ENCODE peak calls at places on chromosomes 11 and 22, in five cellular contexts. W, X, U, I and G are unnamed samples.

GRCh38 chr11:933936-934335 is 8.3 kb downstream of the AP2A2 start:
- DNase-seq in U (no peak), I (no peak), X (no peak), W (no peak), G (no peak)

GRCh38 chr11:57546869-57547518 is 9.6 kb downstream of the SMTNL1 start:
- DNase-seq in X (peak), I (no peak), W (no peak), U (peak), G (no peak)

GRCh38 chr11:121012091-121012490 is 11.8 kb upstream of the TBCEL start:
- DNase-seq in W (no peak), X (no peak), I (no peak), U (no peak), G (no peak)

GRCh38 chr11:45273509-45273908 is 12.6 kb downstream of the SYT13 start:
- DNase-seq in U (no peak), I (no peak), X (no peak), W (no peak), G (no peak)

GRCh38 chr22:28560005-28560742 is 119.5 kb downstream of the TTC28 start:
- DNase-seq in I (no peak), U (peak), X (peak), W (no peak), G (no peak)

GRCh38 chr11:64835616-64836447 is 8.6 kb downstream of the CDC42BPG start:
- DNase-seq in W (no peak), U (no peak), X (no peak), I (no peak), G (no peak)

GRCh38 chr11:60870276-60870675 is 2.9 kb downstream of the ZP1 start:
- DNase-seq in I (no peak), W (no peak), X (no peak), U (no peak), G (no peak)

GRCh38 chr11:73404048-73404447 is 27.8 kb downstream of the RELT start:
- DNase-seq in W (no peak), I (peak), U (peak), X (peak), G (no peak)

GRCh38 chr11:70333206-70333605 is 62.7 kb downstream of the PPFIA1 start:
- DNase-seq in I (no peak), W (peak), X (peak), U (no peak), G (no peak)

GRCh38 chr22:38781033-38781432 is 12.9 kb downstream of the DNAL4 start:
- DNase-seq in X (no peak), I (no peak), U (no peak), W (no peak), G (no peak)

DNA sequence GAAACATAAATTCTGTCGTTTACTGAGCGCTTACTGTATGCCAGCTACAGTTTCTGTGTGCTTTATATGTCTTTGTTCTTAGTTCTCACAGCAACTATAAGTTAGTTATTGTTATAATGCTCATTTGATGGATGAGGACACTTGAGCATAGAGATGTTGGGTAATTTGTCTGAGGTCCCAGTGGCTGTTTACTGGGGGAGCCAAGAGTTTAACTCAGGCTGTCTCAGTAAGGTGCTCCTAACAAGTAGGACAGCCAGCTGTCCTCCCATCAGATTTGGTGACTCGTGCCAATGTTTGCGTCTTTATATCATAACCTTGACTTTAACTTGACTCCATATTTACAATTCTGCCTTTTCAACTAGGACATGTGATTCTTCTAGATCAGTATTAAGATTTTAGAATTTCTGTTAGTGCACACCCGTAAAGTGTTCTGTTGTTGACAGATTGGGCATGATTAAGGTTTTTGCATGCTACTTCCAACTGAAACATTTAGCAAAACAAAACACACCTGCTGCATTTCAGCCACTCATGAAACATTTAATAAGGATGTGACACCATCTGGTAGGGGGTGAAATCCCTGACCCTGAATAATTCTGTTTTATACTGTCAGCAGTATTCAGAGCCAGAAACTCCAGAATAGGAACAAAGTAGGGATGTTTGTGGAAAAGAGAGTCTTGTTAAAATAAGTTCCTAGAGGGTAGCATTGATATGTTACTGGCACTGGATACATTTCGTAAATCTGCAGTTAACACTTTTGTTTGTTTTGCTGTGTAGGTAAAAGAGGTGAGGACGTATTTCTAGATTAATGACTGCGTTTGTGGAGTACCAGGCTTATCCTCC is 1.9 kb downstream of the REXO2 start:
- DNase-seq in I (no peak), W (no peak), X (no peak), U (no peak), G (no peak)
- H3K4me3 ChIP-seq in I (no peak), W (peak), X (peak), U (peak), G (peak)

GRCh38 chr11:104798794-104799193 is 99.5 kb downstream of the CASP12 start:
- DNase-seq in X (no peak), W (no peak), U (no peak), I (no peak), G (no peak)
- H3K4me3 ChIP-seq in X (no peak), W (no peak), U (no peak), I (no peak), G (no peak)

GRCh38 chr22:36015155-36015805 is 13.3 kb downstream of the RBFOX2 start:
- DNase-seq in X (no peak), I (no peak), W (no peak), U (no peak), G (no peak)
- H3K4me3 ChIP-seq in X (no peak), I (no peak), W (no peak), U (no peak), G (no peak)

GRCh38 chr11:118153976-118154375 is 1.4 kb upstream of the SCN4B start:
- DNase-seq in I (no peak), W (no peak), U (no peak), X (no peak), G (no peak)

GRCh38 chr11:118152020-118152551 is 537 bp downstream of the SCN4B start:
- DNase-seq in U (no peak), W (no peak), X (no peak), I (no peak), G (no peak)

GRCh38 chr11:118153516-118153915 is 893 bp upstream of the SCN4B start:
- DNase-seq in U (no peak), I (no peak), X (no peak), W (no peak), G (no peak)

GRCh38 chr11:118151421-118151820 is 1.2 kb downstream of the SCN4B start:
- DNase-seq in W (no peak), I (no peak), X (no peak), U (no peak), G (no peak)

DNA sequence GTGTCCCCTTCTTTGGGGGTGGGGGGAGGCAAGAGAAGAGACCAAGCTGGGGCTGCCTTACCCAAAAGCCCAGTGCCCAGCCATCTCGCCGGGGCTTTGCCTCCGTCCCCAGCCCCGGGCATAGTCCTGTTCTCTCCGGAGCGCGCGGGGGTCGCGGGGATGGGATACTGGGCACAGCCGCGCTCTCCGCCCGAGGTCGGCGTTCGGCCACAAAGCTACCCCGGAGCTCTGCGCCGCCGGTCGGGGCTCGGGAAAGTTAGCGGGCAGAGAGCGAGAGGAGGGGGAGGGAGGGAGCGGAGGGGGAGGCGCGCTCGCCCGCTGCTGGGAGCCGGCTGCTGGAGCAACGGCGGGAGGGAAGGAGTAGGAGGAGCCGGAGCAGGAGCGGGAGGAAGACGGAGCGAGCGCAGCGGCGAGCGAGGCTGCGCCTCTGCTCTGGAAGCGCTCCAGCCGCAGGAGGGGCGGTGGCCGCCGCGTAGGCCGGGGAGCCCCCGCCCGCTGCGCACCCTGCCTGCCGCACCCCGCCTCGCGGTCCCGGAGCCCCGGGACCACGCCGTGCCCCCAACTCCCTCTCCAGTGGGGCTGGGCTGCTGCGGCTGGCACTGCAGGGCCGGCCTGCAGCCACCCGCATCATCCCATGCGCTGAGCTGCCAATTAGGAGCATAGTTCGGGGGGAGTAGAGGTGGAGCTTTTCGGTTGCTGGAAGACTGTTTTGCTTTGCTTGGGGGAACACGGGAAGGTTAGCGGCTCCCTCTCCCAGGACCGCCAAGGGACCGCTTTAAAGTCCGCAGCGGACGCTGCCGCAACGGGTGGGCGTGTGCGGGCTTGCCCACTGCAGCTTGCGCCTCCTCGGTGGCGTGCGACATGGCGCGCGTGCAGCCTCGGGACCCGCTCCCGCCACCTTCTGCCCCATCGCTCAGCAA is at the start of gene SCN4B:
- DNase-seq in U (peak), I (peak), X (peak), W (no peak), G (no peak)
- H3K4me3 ChIP-seq in U (peak), I (peak), X (peak), W (peak), G (peak)

DNA sequence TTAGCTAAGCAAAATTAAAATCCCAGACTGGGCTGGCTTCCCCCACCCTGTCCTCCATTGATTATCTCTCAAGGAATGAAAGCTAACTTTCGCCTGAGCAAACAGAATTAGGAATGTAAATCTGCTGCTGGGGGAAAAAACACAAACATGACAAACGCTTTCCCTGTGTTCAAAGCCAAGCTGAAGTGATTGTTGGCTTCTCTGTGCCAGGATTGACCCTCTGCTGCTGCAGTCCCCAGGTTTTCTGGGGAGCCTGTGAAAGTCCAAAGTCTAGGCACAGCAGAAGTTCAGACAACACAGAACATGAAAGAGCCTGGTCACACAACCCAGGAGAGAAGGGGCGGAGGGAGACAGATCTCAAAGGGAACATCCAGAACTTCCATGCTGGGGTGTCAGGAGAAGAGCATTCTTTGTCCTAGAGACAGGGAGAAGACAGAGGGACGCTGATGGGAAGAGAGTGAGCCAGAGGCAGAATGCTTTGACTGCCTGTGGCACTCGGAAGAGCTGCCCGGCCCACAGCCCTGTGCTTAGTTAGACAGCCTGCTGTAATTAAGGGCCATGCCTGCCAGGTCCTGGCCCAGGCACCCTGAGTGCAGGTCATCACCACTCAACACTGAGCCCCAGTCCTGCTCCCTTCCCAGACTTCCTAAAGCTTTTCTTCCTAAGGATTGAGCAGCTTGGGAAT is 6.9 kb downstream of the PATZ1 start:
- DNase-seq in W (no peak), X (no peak), U (no peak), I (no peak), G (no peak)
- H3K4me3 ChIP-seq in W (no peak), X (no peak), U (no peak), I (no peak), G (no peak)